ENCODE peak calls at places on chromosome X, in four cellular contexts. One of them, this sample, is unnamed.

GRCh38 chrX:123424546-123424945 is 240.5 kb downstream of the GRIA3 start:
- DNase-seq in mesendoderm: no peak
- DNase-seq in neuronal stem cell: no peak
- DNase-seq in IMR-90: peak
- DNase-seq in this sample: peak

GRCh38 chrX:55120767-55121358 is 32.0 kb downstream of the PAGE2 start:
- DNase-seq in neuronal stem cell: no peak
- DNase-seq in mesendoderm: peak
- DNase-seq in IMR-90: no peak
- DNase-seq in this sample: no peak

GRCh38 chrX:52422884-52423283 is 54.1 kb downstream of the XAGE2 start:
- DNase-seq in mesendoderm: no peak
- DNase-seq in IMR-90: peak
- DNase-seq in neuronal stem cell: no peak
- DNase-seq in this sample: no peak

GRCh38 chrX:78964598-78964997 is 19.4 kb downstream of the P2RY10 start:
- DNase-seq in mesendoderm: no peak
- DNase-seq in IMR-90: no peak
- DNase-seq in neuronal stem cell: no peak
- DNase-seq in this sample: no peak

GRCh38 chrX:103503853-103504207 is 15.5 kb downstream of the RAB40A start:
- DNase-seq in neuronal stem cell: no peak
- DNase-seq in IMR-90: no peak
- DNase-seq in mesendoderm: no peak
- DNase-seq in this sample: no peak

GRCh38 chrX:39158801-39159657 is 357.8 kb downstream of the MID1IP1 start:
- DNase-seq in neuronal stem cell: no peak
- DNase-seq in mesendoderm: peak
- DNase-seq in IMR-90: peak
- DNase-seq in this sample: peak

GRCh38 chrX:109691752-109692151 is 41.3 kb downstream of the ACSL4 start:
- DNase-seq in neuronal stem cell: no peak
- DNase-seq in IMR-90: no peak
- DNase-seq in mesendoderm: no peak
- DNase-seq in this sample: no peak

GRCh38 chrX:155767101-155767878 is 113.9 kb upstream of the VAMP7 start:
- DNase-seq in IMR-90: peak
- DNase-seq in mesendoderm: peak
- DNase-seq in neuronal stem cell: peak
- DNase-seq in this sample: peak

GRCh38 chrX:136304493-136304892 is 3.7 kb downstream of the ADGRG4 start:
- DNase-seq in neuronal stem cell: no peak
- DNase-seq in mesendoderm: peak
- DNase-seq in IMR-90: no peak
- DNase-seq in this sample: no peak

GRCh38 chrX:33725556-33726232 is 406.4 kb downstream of the FAM47A start:
- DNase-seq in IMR-90: no peak
- DNase-seq in mesendoderm: peak
- DNase-seq in neuronal stem cell: peak
- DNase-seq in this sample: peak

GRCh38 chrX:1464282-1465131 is 11.8 kb upstream of the ASMTL start:
- DNase-seq in IMR-90: no peak
- DNase-seq in neuronal stem cell: no peak
- DNase-seq in mesendoderm: no peak
- DNase-seq in this sample: no peak

GRCh38 chrX:93422693-93423092 is 250.7 kb downstream of the NAP1L3 start:
- DNase-seq in mesendoderm: peak
- DNase-seq in IMR-90: peak
- DNase-seq in neuronal stem cell: peak
- DNase-seq in this sample: no peak

GRCh38 chrX:155333701-155334100 is 713 bp downstream of the CLIC2 start:
- DNase-seq in mesendoderm: no peak
- DNase-seq in neuronal stem cell: no peak
- DNase-seq in IMR-90: no peak
- DNase-seq in this sample: no peak

GRCh38 chrX:34563809-34564208 is 93.3 kb downstream of the TMEM47 start:
- DNase-seq in neuronal stem cell: no peak
- DNase-seq in mesendoderm: peak
- DNase-seq in IMR-90: no peak
- DNase-seq in this sample: no peak

GRCh38 chrX:98480606-98481005 is 1596.9 kb downstream of the RPA4 start:
- DNase-seq in neuronal stem cell: no peak
- DNase-seq in mesendoderm: no peak
- DNase-seq in IMR-90: no peak
- DNase-seq in this sample: no peak

GRCh38 chrX:136667446-136668168 is 19.6 kb downstream of the CD40LG start:
- DNase-seq in IMR-90: no peak
- DNase-seq in mesendoderm: peak
- DNase-seq in neuronal stem cell: no peak
- DNase-seq in this sample: no peak

GRCh38 chrX:109943092-109943739 is 59.7 kb upstream of the TMEM164 start:
- DNase-seq in IMR-90: no peak
- DNase-seq in neuronal stem cell: no peak
- DNase-seq in mesendoderm: peak
- DNase-seq in this sample: no peak

GRCh38 chrX:63050225-63050624 is 300.9 kb downstream of the SPIN4 start:
- DNase-seq in mesendoderm: peak
- DNase-seq in IMR-90: no peak
- DNase-seq in neuronal stem cell: no peak
- DNase-seq in this sample: no peak

GRCh38 chrX:97524997-97525396 is 641.3 kb downstream of the RPA4 start:
- DNase-seq in neuronal stem cell: no peak
- DNase-seq in mesendoderm: peak
- DNase-seq in IMR-90: no peak
- DNase-seq in this sample: peak

GRCh38 chrX:137352101-137352660 is 213.7 kb upstream of the ZIC3 start:
- DNase-seq in IMR-90: no peak
- DNase-seq in mesendoderm: peak
- DNase-seq in neuronal stem cell: no peak
- DNase-seq in this sample: no peak

GRCh38 chrX:129403974-129404669 is 119.2 kb downstream of the SMARCA1 start:
- DNase-seq in IMR-90: no peak
- DNase-seq in neuronal stem cell: no peak
- DNase-seq in mesendoderm: peak
- DNase-seq in this sample: no peak

GRCh38 chrX:153732406-153732805 is 7.8 kb downstream of the ABCD1 start:
- DNase-seq in IMR-90: no peak
- DNase-seq in mesendoderm: no peak
- DNase-seq in neuronal stem cell: no peak
- DNase-seq in this sample: no peak

GRCh38 chrX:77003956-77004355 is 443.2 kb upstream of the FGF16 start:
- DNase-seq in IMR-90: no peak
- DNase-seq in mesendoderm: no peak
- DNase-seq in neuronal stem cell: no peak
- DNase-seq in this sample: no peak

GRCh38 chrX:106952988-106953387 is 32.8 kb downstream of the CLDN2 start:
- DNase-seq in IMR-90: no peak
- DNase-seq in mesendoderm: no peak
- DNase-seq in neuronal stem cell: no peak
- DNase-seq in this sample: peak

GRCh38 chrX:1685460-1685859 is 70.6 kb downstream of the ASMT start:
- DNase-seq in IMR-90: no peak
- DNase-seq in neuronal stem cell: peak
- DNase-seq in mesendoderm: no peak
- DNase-seq in this sample: no peak

GRCh38 chrX:129984196-129984962 is 1.9 kb downstream of the BCORL1 start:
- DNase-seq in neuronal stem cell: no peak
- DNase-seq in IMR-90: no peak
- DNase-seq in mesendoderm: no peak
- DNase-seq in this sample: no peak

GRCh38 chrX:1452497-1453389 is at the start of gene ASMTL:
- DNase-seq in mesendoderm: peak
- DNase-seq in neuronal stem cell: peak
- DNase-seq in IMR-90: peak
- DNase-seq in this sample: peak

GRCh38 chrX:103101280-103102042 is 8.5 kb upstream of the NXF3 start:
- DNase-seq in mesendoderm: peak
- DNase-seq in neuronal stem cell: no peak
- DNase-seq in IMR-90: no peak
- DNase-seq in this sample: no peak

GRCh38 chrX:82585868-82586267 is 922.2 kb upstream of the POU3F4 start:
- DNase-seq in IMR-90: no peak
- DNase-seq in neuronal stem cell: no peak
- DNase-seq in mesendoderm: no peak
- DNase-seq in this sample: no peak

GRCh38 chrX:153766871-153767673 is 3.0 kb downstream of the PLXNB3 start:
- DNase-seq in IMR-90: no peak
- DNase-seq in mesendoderm: no peak
- DNase-seq in neuronal stem cell: no peak
- DNase-seq in this sample: no peak

GRCh38 chrX:14916017-14916674 is 42.9 kb downstream of the MOSPD2 start:
- DNase-seq in neuronal stem cell: no peak
- DNase-seq in mesendoderm: no peak
- DNase-seq in IMR-90: peak
- DNase-seq in this sample: peak

GRCh38 chrX:87578978-87579377 is 61.4 kb downstream of the KLHL4 start:
- DNase-seq in mesendoderm: peak
- DNase-seq in IMR-90: no peak
- DNase-seq in neuronal stem cell: no peak
- DNase-seq in this sample: peak

GRCh38 chrX:23435575-23435974 is 100.9 kb downstream of the PTCHD1 start:
- DNase-seq in mesendoderm: no peak
- DNase-seq in IMR-90: no peak
- DNase-seq in neuronal stem cell: no peak
- DNase-seq in this sample: no peak

GRCh38 chrX:48714573-48714972 is 18.0 kb downstream of the SUV39H1 start:
- DNase-seq in IMR-90: peak
- DNase-seq in mesendoderm: no peak
- DNase-seq in neuronal stem cell: no peak
- DNase-seq in this sample: no peak

GRCh38 chrX:69388526-69388925 is 115.6 kb upstream of the NALF2 start:
- DNase-seq in mesendoderm: no peak
- DNase-seq in neuronal stem cell: no peak
- DNase-seq in IMR-90: no peak
- DNase-seq in this sample: no peak

GRCh38 chrX:19875051-19875432 is 12.4 kb downstream of the SH3KBP1 start:
- DNase-seq in mesendoderm: peak
- DNase-seq in IMR-90: peak
- DNase-seq in neuronal stem cell: no peak
- DNase-seq in this sample: no peak

GRCh38 chrX:56068274-56068758 is 163.8 kb upstream of the KLF8 start:
- DNase-seq in IMR-90: no peak
- DNase-seq in mesendoderm: no peak
- DNase-seq in neuronal stem cell: no peak
- DNase-seq in this sample: no peak

DNA sequence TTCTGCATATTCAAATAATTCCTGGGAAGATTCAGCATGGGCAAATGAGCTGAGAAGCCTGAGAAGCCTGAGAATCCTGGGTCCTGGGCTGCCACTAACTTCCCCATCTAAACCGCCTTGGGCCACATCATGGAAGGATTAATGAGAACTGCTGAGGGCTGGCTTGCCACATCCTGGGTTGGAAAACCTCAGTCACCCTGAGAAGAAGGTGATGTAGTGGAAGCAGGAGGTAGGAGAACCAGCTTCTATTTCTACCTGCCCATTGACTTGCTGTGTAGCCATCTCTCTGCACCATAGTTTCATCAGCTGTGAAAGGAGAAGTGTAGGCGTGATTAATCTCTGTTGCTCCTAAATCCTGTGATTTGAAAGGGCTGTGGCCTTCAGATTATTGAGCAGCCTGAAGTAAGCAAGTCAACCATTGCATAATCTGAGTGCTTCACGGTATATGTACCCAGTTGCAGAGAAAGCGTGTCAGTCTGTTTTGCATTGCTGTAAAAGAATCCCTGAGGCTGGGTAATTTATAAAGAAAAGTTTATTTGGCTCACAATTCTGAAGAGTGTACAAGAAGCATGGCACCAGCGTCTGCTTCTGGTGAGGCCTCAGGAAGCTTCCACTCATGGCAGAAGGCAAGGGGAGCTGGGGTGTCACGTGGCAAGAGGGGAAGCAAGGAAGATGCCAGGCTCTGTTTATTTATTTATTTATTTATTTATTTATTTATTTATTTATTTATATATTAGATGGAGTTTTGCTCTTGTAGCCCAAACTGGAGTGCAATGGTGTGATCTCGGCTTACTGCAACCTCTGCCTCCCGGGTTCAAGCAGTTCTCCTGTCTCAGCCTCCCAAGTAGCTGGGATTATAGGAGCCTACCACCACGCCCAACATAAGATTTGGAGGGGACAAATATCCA is 140.9 kb upstream of the ATP6AP2 start:
- DNase-seq in IMR-90: no peak
- DNase-seq in neuronal stem cell: no peak
- DNase-seq in mesendoderm: peak
- DNase-seq in this sample: no peak
- H2BK15ac ChIP-seq in IMR-90: no peak
- H2BK15ac ChIP-seq in neuronal stem cell: no peak
- H2BK15ac ChIP-seq in mesendoderm: no peak
- H2BK15ac ChIP-seq in this sample: no peak

DNA sequence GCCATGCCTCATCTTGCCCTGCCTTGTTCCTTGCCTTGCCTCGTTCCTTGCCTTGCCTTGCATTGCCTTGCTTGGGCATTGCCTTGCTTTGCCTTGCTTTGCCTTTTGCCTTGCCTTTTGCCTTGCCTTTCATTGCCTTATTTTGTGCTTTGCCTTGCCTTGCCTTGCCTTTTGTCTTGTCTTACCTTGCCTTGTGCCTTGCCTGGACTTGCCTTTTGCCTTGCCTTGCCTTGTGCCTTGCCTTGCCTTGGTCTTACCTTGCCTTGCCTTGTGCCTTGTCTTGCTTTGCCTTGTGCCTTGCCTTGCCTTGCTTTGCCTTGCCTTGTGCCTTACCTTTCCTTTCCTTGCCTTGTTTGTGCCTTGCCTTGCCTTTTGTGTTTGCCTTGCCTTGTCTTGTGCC is 88.2 kb downstream of the TAB3 start:
- DNase-seq in IMR-90: no peak
- DNase-seq in neuronal stem cell: no peak
- DNase-seq in mesendoderm: no peak
- DNase-seq in this sample: no peak
- H2BK15ac ChIP-seq in IMR-90: no peak
- H2BK15ac ChIP-seq in neuronal stem cell: no peak
- H2BK15ac ChIP-seq in mesendoderm: no peak
- H2BK15ac ChIP-seq in this sample: no peak

GRCh38 chrX:108186811-108187210 is 95.2 kb downstream of the ATG4A start:
- DNase-seq in mesendoderm: no peak
- DNase-seq in neuronal stem cell: no peak
- DNase-seq in IMR-90: peak
- DNase-seq in this sample: peak
- H2BK15ac ChIP-seq in mesendoderm: no peak
- H2BK15ac ChIP-seq in neuronal stem cell: no peak
- H2BK15ac ChIP-seq in IMR-90: no peak
- H2BK15ac ChIP-seq in this sample: no peak

GRCh38 chrX:134737721-134738369 is 79.6 kb upstream of the PLAC1 start:
- DNase-seq in IMR-90: no peak
- DNase-seq in neuronal stem cell: no peak
- DNase-seq in mesendoderm: no peak
- DNase-seq in this sample: peak

GRCh38 chrX:134737061-134737460 is 78.8 kb upstream of the PLAC1 start:
- DNase-seq in mesendoderm: no peak
- DNase-seq in IMR-90: peak
- DNase-seq in neuronal stem cell: no peak
- DNase-seq in this sample: peak

GRCh38 chrX:134741801-134742200 is 83.5 kb upstream of the PLAC1 start:
- DNase-seq in mesendoderm: no peak
- DNase-seq in neuronal stem cell: no peak
- DNase-seq in IMR-90: no peak
- DNase-seq in this sample: no peak

GRCh38 chrX:134736351-134736750 is 78.1 kb upstream of the PLAC1 start:
- DNase-seq in neuronal stem cell: no peak
- DNase-seq in IMR-90: no peak
- DNase-seq in mesendoderm: no peak
- DNase-seq in this sample: no peak

GRCh38 chrX:134738986-134739744 is 80.9 kb upstream of the PLAC1 start:
- DNase-seq in mesendoderm: no peak
- DNase-seq in neuronal stem cell: no peak
- DNase-seq in IMR-90: no peak
- DNase-seq in this sample: no peak
- H2BK15ac ChIP-seq in mesendoderm: no peak
- H2BK15ac ChIP-seq in neuronal stem cell: no peak
- H2BK15ac ChIP-seq in IMR-90: no peak
- H2BK15ac ChIP-seq in this sample: no peak

This sample was measured in mesenchymal stem cell.